ENCODE peak calls at places on chromosomes 12 and 14, in six cellular contexts. M is stomach, V is prostate gland, Y is HCT116, A is breast epithelium, W is transverse colon. T is an unnamed sample.
A peak's percentile ranks its signal among the peaks of the same experiment; 100 is the strongest.

GRCh38 chr12:111426341-111427185 is 20.8 kb downstream of the SH2B3 start:
- DNase-seq in Y (no peak), V (no peak), M (no peak), W (peak; percentile 59), A (no peak), T (no peak)

GRCh38 chr14:21735200-21735599 is 61.6 kb upstream of the OR4E1 start:
- DNase-seq in Y (no peak), W (no peak), V (no peak), M (no peak), A (no peak), T (no peak)

GRCh38 chr12:29207120-29207519 is 58.0 kb downstream of the FAR2 start:
- DNase-seq in A (no peak), W (no peak), V (no peak), M (no peak), Y (no peak), T (no peak)

GRCh38 chr14:74642011-74642410 is 30.0 kb upstream of the LTBP2 start:
- DNase-seq in M (no peak), A (no peak), W (no peak), V (no peak), Y (no peak), T (no peak)

GRCh38 chr12:89875809-89876208 is 167.2 kb upstream of the ATP2B1 start:
- DNase-seq in Y (no peak), V (no peak), A (no peak), M (no peak), W (no peak), T (no peak)

GRCh38 chr14:90409209-90409730 is 12.4 kb downstream of the CALM1 start:
- DNase-seq in A (no peak), V (peak; percentile 28), M (no peak), Y (no peak), W (peak; percentile 39), T (no peak)

GRCh38 chr12:28191690-28192089 is 1.4 kb downstream of the CCDC91 start:
- DNase-seq in A (peak; percentile 53), W (peak; percentile 8), M (no peak), V (no peak), Y (no peak), T (no peak)

GRCh38 chr14:61460853-61461611 is 139.7 kb downstream of the PRKCH start:
- DNase-seq in Y (no peak), V (no peak), M (no peak), A (no peak), W (no peak), T (no peak)

GRCh38 chr12:20646239-20646827 is 48.8 kb upstream of the SLCO1C1 start:
- DNase-seq in A (no peak), V (no peak), M (no peak), Y (peak; percentile 53), W (no peak), T (no peak)

GRCh38 chr12:52769946-52770345 is 7.2 kb downstream of the KRT76 start:
- DNase-seq in V (no peak), M (no peak), Y (no peak), W (no peak), A (no peak), T (no peak)

GRCh38 chr14:74501135-74501614 is 7.6 kb downstream of the ISCA2 start:
- DNase-seq in V (peak; percentile 76), W (peak; percentile 46), Y (no peak), M (peak; percentile 70), A (peak; percentile 87), T (no peak)

GRCh38 chr12:49872781-49873181 is 29.9 kb upstream of the BCDIN3D start:
- DNase-seq in Y (no peak), A (no peak), W (no peak), V (no peak), M (no peak), T (no peak)

GRCh38 chr14:70698288-70698687 is 56.6 kb downstream of the TTC9 start:
- DNase-seq in A (no peak), V (no peak), Y (no peak), W (peak; percentile 43), M (peak; percentile 74), T (no peak)

GRCh38 chr14:89428163-89428523 is 11.1 kb upstream of the FOXN3 start:
- DNase-seq in Y (no peak), V (no peak), A (no peak), M (no peak), W (no peak), T (no peak)

GRCh38 chr14:37116933-37117844 is 55.2 kb downstream of the SLC25A21 start:
- DNase-seq in M (no peak), Y (peak; percentile 6), A (no peak), V (no peak), W (no peak), T (no peak)

GRCh38 chr12:132536102-132536876 is 46.3 kb downstream of the FBRSL1 start:
- DNase-seq in M (no peak), W (no peak), A (no peak), Y (no peak), V (no peak), T (no peak)

GRCh38 chr12:132537836-132538235 is 47.9 kb downstream of the FBRSL1 start:
- DNase-seq in Y (no peak), V (no peak), W (no peak), A (no peak), M (no peak), T (no peak)

GRCh38 chr12:132535046-132535445 is 45.1 kb downstream of the FBRSL1 start:
- DNase-seq in W (no peak), V (no peak), Y (no peak), M (no peak), A (no peak), T (no peak)

GRCh38 chr12:132538336-132539015 is 48.5 kb downstream of the FBRSL1 start:
- DNase-seq in M (no peak), Y (no peak), V (no peak), W (no peak), A (no peak), T (no peak)

DNA sequence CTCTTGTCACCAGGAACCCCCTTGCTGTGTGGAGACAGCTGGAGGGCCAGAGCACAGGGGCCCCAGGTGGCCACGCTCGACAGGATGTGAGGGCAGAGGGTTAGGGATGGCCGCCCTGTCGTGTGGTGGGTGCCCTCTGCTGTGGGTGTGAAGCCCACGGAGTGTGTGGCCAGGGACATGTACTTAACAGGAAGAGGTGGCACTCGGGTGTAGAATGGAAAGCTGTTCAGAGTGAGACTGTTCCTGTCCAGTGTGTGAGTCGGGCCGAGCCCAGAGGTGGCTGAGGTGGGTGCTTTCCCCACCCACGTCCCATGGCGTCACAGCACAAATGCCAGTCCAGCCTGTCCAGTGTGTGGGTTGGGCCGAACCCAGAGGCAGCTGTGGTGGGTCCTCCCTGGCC is 47.1 kb downstream of the FBRSL1 start:
- DNase-seq in Y (no peak), V (no peak), A (no peak), W (no peak), M (no peak), T (no peak)
- TF ChIP-seq POLR2AphosphoS5 in Y (no peak), V (no peak), A (no peak), W (no peak), M (no peak), T (no peak)

DNA sequence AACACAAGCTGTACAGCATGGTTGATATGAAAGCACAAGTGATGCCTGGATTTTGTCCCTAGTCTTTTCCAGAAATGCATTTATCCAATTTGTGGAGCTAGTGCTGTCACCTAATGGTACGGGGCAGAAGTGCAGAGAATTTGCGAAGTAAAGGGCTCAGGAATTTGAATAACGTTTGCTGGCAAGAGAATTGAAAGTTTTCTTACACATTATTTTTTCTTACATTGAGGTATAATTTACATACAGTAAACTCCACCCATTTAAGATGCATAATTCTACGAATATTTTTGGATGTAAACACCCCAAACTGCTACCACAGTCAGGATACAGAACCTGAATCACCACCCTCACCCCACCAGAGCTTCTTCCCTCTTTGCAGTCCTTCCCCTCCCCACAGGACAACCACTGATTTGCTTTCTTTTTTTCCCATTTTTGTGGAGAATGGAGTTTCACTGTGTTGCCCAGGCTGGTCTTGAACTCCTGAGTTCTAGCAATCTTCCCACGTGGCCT is 3.5 kb downstream of the AICDA start:
- DNase-seq in A (no peak), V (no peak), Y (peak; percentile 35), W (no peak), M (no peak), T (no peak)
- TF ChIP-seq POLR2A in A (no peak), V (no peak), Y (no peak), W (no peak), M (no peak), T (no peak)

GRCh38 chr14:103319422-103319821 is 14.6 kb upstream of the EIF5 start:
- DNase-seq in M (no peak), Y (no peak), A (no peak), V (no peak), W (peak; percentile 41), T (no peak)
- H3K4me3 ChIP-seq in M (no peak overlapping the region), Y (no peak overlapping the region), A (no peak overlapping the region), V (no peak overlapping the region), W (no peak overlapping the region), T (no peak overlapping the region)

GRCh38 chr12:54418441-54419087 is 502 bp downstream of the ITGA5 start:
- DNase-seq in A (no peak), Y (no peak), M (no peak), W (no peak), V (no peak), T (no peak)

GRCh38 chr12:54417712-54418440 is 1.2 kb downstream of the ITGA5 start:
- DNase-seq in M (no peak), Y (no peak), W (no peak), V (no peak), A (no peak), T (no peak)

GRCh38 chr12:54419088-54419887 is at the start of gene ITGA5:
- DNase-seq in A (peak; percentile 47), M (peak; percentile 66), V (peak; percentile 60), Y (peak; percentile 18), W (peak; percentile 73), T (peak; percentile 92)

GRCh38 chr12:54415223-54415929 is 3.7 kb downstream of the ITGA5 start:
- DNase-seq in A (no peak), V (no peak), W (no peak), Y (no peak), M (no peak), T (peak; percentile 60)

DNA sequence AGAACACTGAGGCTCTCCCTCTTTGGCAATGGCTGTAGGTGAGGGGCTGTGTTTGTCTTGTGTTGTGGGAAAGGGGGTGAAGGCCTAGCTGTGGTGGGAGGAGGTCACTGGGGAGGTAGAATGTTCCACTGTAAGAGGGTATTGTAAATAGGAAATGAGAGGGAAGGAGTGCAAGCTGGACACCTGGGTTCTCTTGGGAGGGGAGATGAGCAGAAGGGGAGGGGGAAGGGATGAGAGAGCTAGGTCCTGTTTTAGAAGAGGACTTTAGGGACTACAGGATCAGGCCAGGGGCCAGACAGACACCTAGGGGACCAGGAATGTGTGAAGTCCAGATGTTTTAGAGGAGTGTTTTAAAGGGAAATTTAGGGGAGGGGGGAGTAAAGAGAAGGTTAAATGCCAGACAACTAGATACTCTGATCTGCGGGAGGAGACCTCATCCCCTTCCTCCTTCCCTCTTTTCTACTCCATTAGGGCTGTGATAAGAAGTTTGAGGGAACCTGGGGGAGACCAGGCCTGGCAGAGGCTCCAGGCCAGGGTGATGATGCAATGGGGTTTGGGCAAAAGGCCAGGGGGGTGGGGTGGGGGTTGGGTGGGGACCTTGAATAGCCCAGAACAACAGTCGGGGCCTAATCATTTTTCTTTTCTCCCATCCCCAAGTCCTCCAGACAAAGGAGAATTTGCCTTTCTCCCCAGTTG is 2.0 kb downstream of the ITGA5 start:
- DNase-seq in W (no peak), V (no peak), A (no peak), Y (no peak), M (no peak), T (no peak)
- TF ChIP-seq POLR2AphosphoS5 in W (no peak), V (no peak), A (no peak), Y (no peak), M (no peak), T (no peak)

T was measured in suprapubic skin.